ENCODE peak calls at places on chromosomes 3 and 15, in nine cellular contexts. K is activated naive CD4-positive, alpha-beta T cell; V is naive thymus-derived CD8-positive, alpha-beta T cell; F is activated CD8-positive, alpha-beta memory T cell treated with anti-CD3 and anti-CD28 coated beads for 48 hours; B is HS-27A; D is HuH-7.5; S is NCI-H1092; G is activated T-cell treated with anti-CD3 and anti-CD28 coated beads for 48 hours; I is caudate nucleus. P is an unnamed sample.

GRCh38 chr3:47108546-47108945 is 55.4 kb downstream of the SETD2 start:
- DNase-seq in S (no peak), F (no peak), I (no peak), K (no peak), V (no peak), G (no peak), D (no peak), B (peak), P (no peak)

GRCh38 chr3:192869131-192870027 is 48.3 kb downstream of the MB21D2 start:
- DNase-seq in V (no peak), B (no peak), G (no peak), S (no peak), F (no peak), K (no peak), I (no peak), D (no peak), P (no peak)

GRCh38 chr3:52401021-52401420 is 43.9 kb downstream of the SEMA3G start:
- DNase-seq in G (no peak), V (no peak), F (no peak), S (no peak), D (no peak), I (no peak), K (no peak), B (no peak), P (peak)

GRCh38 chr3:99720985-99721632 is 82.7 kb downstream of the COL8A1 start:
- DNase-seq in G (no peak), K (no peak), I (no peak), S (peak), F (no peak), D (no peak), V (no peak), B (peak), P (no peak)

GRCh38 chr15:67917636-67918035 is 77.8 kb upstream of the RNU6-1 start:
- DNase-seq in F (no peak), K (no peak), S (no peak), G (no peak), D (no peak), I (no peak), V (no peak), B (no peak), P (no peak)

GRCh38 chr3:123899300-123899865 is 15.3 kb upstream of the MYLK start:
- DNase-seq in B (no peak), F (no peak), D (no peak), V (no peak), K (no peak), G (no peak), I (no peak), S (no peak), P (no peak)

GRCh38 chr3:36697397-36698001 is 66.9 kb downstream of the DCLK3 start:
- DNase-seq in V (no peak), K (no peak), G (no peak), F (no peak), I (no peak), B (no peak), D (no peak), S (no peak), P (no peak)

GRCh38 chr15:68641376-68641775 is 62.6 kb downstream of the CORO2B start:
- DNase-seq in V (no peak), F (no peak), G (no peak), I (no peak), D (no peak), S (no peak), B (no peak), K (no peak), P (no peak)

GRCh38 chr3:134057006-134057832 is 27.5 kb upstream of the SLCO2A1 start:
- DNase-seq in K (no peak), S (no peak), B (no peak), G (no peak), D (no peak), F (no peak), V (no peak), I (no peak), P (no peak)

GRCh38 chr3:73484656-73485248 is 140.0 kb downstream of the PDZRN3 start:
- DNase-seq in B (no peak), V (no peak), K (no peak), S (no peak), G (no peak), D (no peak), F (no peak), I (no peak), P (no peak)

GRCh38 chr3:159187232-159187631 is 385.4 kb downstream of the MFSD1 start:
- DNase-seq in B (no peak), S (no peak), G (no peak), V (no peak), D (no peak), K (no peak), I (no peak), F (no peak), P (no peak)

GRCh38 chr3:80355144-80355543 is 587.3 kb upstream of the ROBO1 start:
- DNase-seq in V (no peak), G (no peak), K (no peak), S (no peak), B (no peak), I (no peak), F (no peak), D (no peak), P (no peak)

GRCh38 chr3:102614580-102614979 is 179.8 kb downstream of the ZPLD1 start:
- DNase-seq in B (no peak), I (no peak), V (no peak), G (no peak), F (no peak), K (no peak), D (no peak), S (no peak), P (no peak)

GRCh38 chr15:68028137-68028771 is 25.9 kb upstream of the PIAS1 start:
- DNase-seq in G (no peak), K (no peak), V (no peak), I (no peak), D (no peak), S (no peak), F (no peak), B (no peak), P (no peak)

GRCh38 chr3:110711851-110712396 is 359.7 kb upstream of the NECTIN3 start:
- DNase-seq in F (no peak), I (no peak), S (no peak), G (no peak), D (no peak), V (no peak), B (no peak), K (no peak), P (no peak)

GRCh38 chr3:127182446-127182845 is 10.5 kb upstream of the PRR23E start:
- DNase-seq in G (no peak), F (no peak), S (no peak), V (no peak), B (no peak), D (no peak), K (no peak), I (no peak), P (no peak)

GRCh38 chr3:14472471-14473351 is 67.4 kb downstream of the GRIP2 start:
- DNase-seq in K (no peak), S (no peak), D (no peak), V (no peak), G (peak), B (peak), F (no peak), I (no peak), P (no peak)

GRCh38 chr3:39869890-39870289 is 60.5 kb downstream of the MYRIP start:
- DNase-seq in S (no peak), D (no peak), I (no peak), V (no peak), B (no peak), F (no peak), K (no peak), G (no peak), P (no peak)

GRCh38 chr15:35444557-35445204 is 101.3 kb downstream of the DPH6 start:
- DNase-seq in B (no peak), K (no peak), G (no peak), I (no peak), D (peak), S (no peak), V (peak), F (no peak), P (no peak)

GRCh38 chr15:90262426-90262825 is 3.0 kb upstream of the NGRN start:
- DNase-seq in V (no peak), G (no peak), I (no peak), B (no peak), K (no peak), F (no peak), D (no peak), S (no peak), P (no peak)

GRCh38 chr15:31442203-31443090 is 115.8 kb downstream of the KLF13 start:
- DNase-seq in B (peak), I (no peak), G (no peak), F (no peak), K (no peak), V (peak), S (no peak), D (no peak), P (no peak)

GRCh38 chr3:152203677-152204076 is 65.1 kb upstream of the MBNL1 start:
- DNase-seq in K (no peak), I (no peak), D (no peak), F (no peak), S (no peak), G (no peak), B (no peak), V (no peak), P (no peak)

GRCh38 chr3:41753651-41754050 is 208.3 kb downstream of the ULK4 start:
- DNase-seq in I (no peak), G (no peak), F (no peak), D (no peak), S (no peak), B (no peak), V (no peak), K (no peak), P (no peak)

GRCh38 chr3:188507244-188507720 is 353.3 kb downstream of the LPP start:
- DNase-seq in I (no peak), D (no peak), G (no peak), V (no peak), F (no peak), B (no peak), S (no peak), K (no peak), P (no peak)

GRCh38 chr15:60590935-60591490 is 112.1 kb upstream of the ICE2 start:
- DNase-seq in I (no peak), V (peak), B (no peak), F (no peak), G (peak), K (peak), D (peak), S (no peak), P (peak)

GRCh38 chr3:20111836-20112235 is 71.6 kb downstream of the KAT2B start:
- DNase-seq in D (no peak), B (no peak), V (no peak), S (no peak), G (no peak), F (no peak), K (no peak), I (no peak), P (no peak)

GRCh38 chr3:187919990-187920389 is 174.7 kb upstream of the BCL6 start:
- DNase-seq in K (no peak), F (no peak), V (no peak), D (no peak), G (no peak), I (no peak), B (no peak), S (no peak), P (no peak)

GRCh38 chr3:87435926-87436630 is 159.7 kb upstream of the POU1F1 start:
- DNase-seq in F (no peak), S (no peak), G (no peak), K (no peak), B (no peak), V (no peak), I (no peak), D (no peak), P (no peak)

GRCh38 chr3:33004961-33005360 is 53.5 kb downstream of the CCR4 start:
- DNase-seq in S (no peak), F (no peak), B (no peak), V (no peak), K (no peak), G (no peak), D (no peak), I (no peak), P (no peak)

GRCh38 chr3:160400631-160401150 is 1.2 kb downstream of the SMC4 start:
- DNase-seq in D (no peak), V (no peak), G (peak), S (no peak), F (no peak), K (peak), I (no peak), B (no peak), P (no peak)

GRCh38 chr15:27017168-27017809 is 46.3 kb downstream of the GABRG3 start:
- DNase-seq in K (no peak), G (peak), F (no peak), B (no peak), S (peak), D (peak), I (peak), V (no peak), P (no peak)

GRCh38 chr3:15982667-15983145 is 184.9 kb upstream of the ANKRD28 start:
- DNase-seq in V (no peak), K (no peak), I (peak), F (no peak), B (peak), D (no peak), G (no peak), S (no peak), P (no peak)

GRCh38 chr15:95887666-95888480 is 442.6 kb upstream of the NR2F2 start:
- DNase-seq in F (no peak), B (peak), I (no peak), D (no peak), V (no peak), S (no peak), G (no peak), K (no peak), P (no peak)

GRCh38 chr3:40079845-40080240 is 229.7 kb upstream of the EIF1B start:
- DNase-seq in D (no peak), F (no peak), K (no peak), I (no peak), V (no peak), S (no peak), G (no peak), B (no peak), P (no peak)

GRCh38 chr3:146222204-146223046 is 28.5 kb downstream of the PLSCR4 start:
- DNase-seq in F (no peak), V (no peak), D (peak), G (no peak), I (no peak), S (no peak), B (no peak), K (no peak), P (no peak)

GRCh38 chr3:151912041-151912440 is 38.6 kb downstream of the SUCNR1 start:
- DNase-seq in D (no peak), K (no peak), V (no peak), F (no peak), G (no peak), S (no peak), B (no peak), I (no peak), P (no peak)

P was measured in activated T-helper 1 cell treated with anti-CD3 and anti-CD28 coated beads, Interleukin-2, amount 50 U/mL, for 16 hours.